ENCODE peak calls at places on chromosomes 13 and 19, in five cellular contexts. I is stomach; W is CD8-positive, alpha-beta memory T cell; Q is neural progenitor cell; L is cardiac fibroblast. B is an unnamed sample.

GRCh38 chr13:31987535-31988170 is 43.9 kb upstream of the FRY start:
- DNase-seq in I (no peak), W (no peak), Q (no peak), L (peak; percentile 5), B (no peak)

GRCh38 chr13:49112782-49113525 is 107.2 kb upstream of the MLNR start:
- DNase-seq in I (no peak), W (no peak), Q (peak; percentile 58), L (peak; percentile 16), B (no peak)

GRCh38 chr19:16661480-16662034 is 618 bp downstream of the TMEM38A start:
- DNase-seq in I (peak; percentile 33), W (peak; percentile 52), Q (peak; percentile 16), L (no peak), B (peak; percentile 73)

GRCh38 chr19:51548213-51548651 is 16.8 kb upstream of the SIGLEC6 start:
- DNase-seq in I (no peak), W (no peak), Q (no peak), L (no peak), B (no peak)

GRCh38 chr13:78401833-78402232 is 201.5 kb downstream of the POU4F1 start:
- DNase-seq in I (no peak), W (no peak), Q (peak; percentile 39), L (no peak), B (no peak)

GRCh38 chr13:50955807-50956206 is 46.2 kb downstream of the RNASEH2B start:
- DNase-seq in I (no peak), W (no peak), Q (no peak), L (no peak), B (no peak)

GRCh38 chr13:41028051-41028450 is 8.9 kb upstream of the ELF1 start:
- DNase-seq in I (no peak), W (no peak), Q (no peak), L (no peak), B (no peak)

GRCh38 chr13:114311908-114312307 is 2.4 kb upstream of the CHAMP1 start:
- DNase-seq in I (no peak), W (no peak), Q (no peak), L (no peak), B (no peak)

GRCh38 chr13:28337196-28338045 is 157.5 kb downstream of the FLT1 start:
- DNase-seq in I (no peak), W (no peak), Q (no peak), L (peak; percentile 83), B (no peak)

GRCh38 chr19:57192993-57193392 is 1.7 kb downstream of the ZNF264 start:
- DNase-seq in I (no peak), W (no peak), Q (no peak), L (no peak), B (no peak)

GRCh38 chr13:44371421-44371820 is 2.2 kb upstream of the SERP2 start:
- DNase-seq in I (no peak), W (no peak), Q (no peak), L (no peak), B (no peak)

GRCh38 chr13:40132249-40132648 is 476.8 kb downstream of the COG6 start:
- DNase-seq in I (no peak), W (no peak), Q (no peak), L (no peak), B (no peak)

GRCh38 chr13:22144806-22145205 is 473.9 kb downstream of the FGF9 start:
- DNase-seq in I (no peak), W (no peak), Q (no peak), L (no peak), B (no peak)

GRCh38 chr19:430701-431100 is 21.8 kb upstream of the C2CD4C start:
- DNase-seq in I (no peak), W (no peak), Q (no peak), L (no peak), B (no peak)

GRCh38 chr13:66659291-66660012 is 570.7 kb downstream of the PCDH9 start:
- DNase-seq in I (no peak), W (no peak), Q (no peak), L (peak; percentile 37), B (no peak)

GRCh38 chr13:59513686-59514085 is 650.0 kb downstream of the DIAPH3 start:
- DNase-seq in I (no peak), W (no peak), Q (no peak), L (no peak), B (no peak)

GRCh38 chr19:44737238-44738160 is 11.0 kb upstream of the BCL3 start:
- DNase-seq in I (no peak), W (no peak), Q (no peak), L (peak; percentile 80), B (no peak)

GRCh38 chr13:113542751-113543424 is 41.7 kb upstream of the TFDP1 start:
- DNase-seq in I (no peak), W (peak; percentile 14), Q (peak; percentile 56), L (no peak), B (no peak)

GRCh38 chr19:44723952-44724319 is 24.6 kb upstream of the BCL3 start:
- DNase-seq in I (peak; percentile 86), W (peak; percentile 85), Q (peak; percentile 85), L (peak; percentile 88), B (peak; percentile 88)

GRCh38 chr13:80903911-80904310 is 563.0 kb upstream of the SPRY2 start:
- DNase-seq in I (no peak), W (no peak), Q (no peak), L (peak; percentile 54), B (no peak)

GRCh38 chr19:16106121-16106520 is 5.6 kb upstream of the RAB8A start:
- DNase-seq in I (no peak), W (no peak), Q (no peak), L (no peak), B (no peak)

GRCh38 chr19:5971714-5972354 is 6.1 kb downstream of the RANBP3 start:
- DNase-seq in I (no peak), W (no peak), Q (no peak), L (no peak), B (no peak)

GRCh38 chr13:74287672-74288169 is 153.5 kb upstream of the KLF12 start:
- DNase-seq in I (peak; percentile 90), W (peak; percentile 96), Q (peak; percentile 94), L (peak; percentile 78), B (peak; percentile 69)

GRCh38 chr13:27401210-27401609 is 23.2 kb upstream of the GTF3A start:
- DNase-seq in I (no peak), W (no peak), Q (no peak), L (no peak), B (peak; percentile 77)

GRCh38 chr13:32134241-32134801 is 102.7 kb downstream of the FRY start:
- DNase-seq in I (no peak), W (no peak), Q (no peak), L (no peak), B (no peak)

GRCh38 chr13:27942972-27943371 is 23.2 kb downstream of the PDX1 start:
- DNase-seq in I (no peak), W (no peak), Q (no peak), L (no peak), B (no peak)

GRCh38 chr13:111398196-111398595 is 77.8 kb downstream of the TEX29 start:
- DNase-seq in I (peak; percentile 17), W (no peak), Q (no peak), L (no peak), B (no peak)

GRCh38 chr19:3112375-3113099 is 18.4 kb downstream of the GNA11 start:
- DNase-seq in I (no peak), W (no peak), Q (no peak), L (no peak), B (no peak)

GRCh38 chr13:50629497-50629896 is 214.0 kb downstream of the DLEU7 start:
- DNase-seq in I (no peak), W (no peak), Q (no peak), L (peak; percentile 34), B (no peak)

GRCh38 chr19:55146648-55147218 is 2.3 kb downstream of the TNNT1 start:
- DNase-seq in I (no peak), W (no peak), Q (peak; percentile 91), L (no peak), B (no peak)

GRCh38 chr13:108682714-108683113 is 53.3 kb downstream of the MYO16 start:
- DNase-seq in I (no peak), W (no peak), Q (no peak), L (no peak), B (no peak)

GRCh38 chr19:19366691-19367396 is 38.6 kb upstream of the GATAD2A start:
- DNase-seq in I (peak; percentile 86), W (peak; percentile 79), Q (peak; percentile 84), L (peak; percentile 79), B (peak; percentile 83)

GRCh38 chr13:100734194-100734720 is 59.7 kb upstream of the TMTC4 start:
- DNase-seq in I (no peak), W (no peak), Q (no peak), L (no peak), B (no peak)

GRCh38 chr13:25847635-25848616 is 203.9 kb downstream of the SHISA2 start:
- DNase-seq in I (no peak), W (no peak), Q (no peak), L (no peak), B (no peak)
- H3K4me3 ChIP-seq in I (no peak overlapping the region), W (peak overlapping the region; percentile 31), Q (no peak overlapping the region), L (no peak overlapping the region), B (no peak overlapping the region)

GRCh38 chr19:40413291-40413994 is at the start of gene PRX:
- DNase-seq in I (no peak), W (no peak), Q (peak; percentile 72), L (no peak), B (no peak)
- H3K4me3 ChIP-seq in I (no peak within 1 kb of the TSS), W (no peak within 1 kb of the TSS), Q (peak within 1 kb of the TSS; percentile 8), L (no peak within 1 kb of the TSS), B (no peak within 1 kb of the TSS)

GRCh38 chr19:29978139-29978538 is 36.1 kb downstream of the URI1 start:
- DNase-seq in I (no peak), W (no peak), Q (no peak), L (no peak), B (no peak)
- H3K4me3 ChIP-seq in I (no peak overlapping the region), W (no peak overlapping the region), Q (no peak overlapping the region), L (no peak overlapping the region), B (no peak overlapping the region)

GRCh38 chr19:13164370-13165090 is 14.3 kb downstream of the IER2 start:
- DNase-seq in I (peak; percentile 47), W (peak; percentile 64), Q (peak; percentile 92), L (peak; percentile 96), B (peak; percentile 84)

GRCh38 chr19:13163609-13164364 is 13.6 kb downstream of the IER2 start:
- DNase-seq in I (peak; percentile 76), W (peak; percentile 57), Q (peak; percentile 94), L (peak; percentile 95), B (peak; percentile 89)

GRCh38 chr19:13162749-13163608 is 12.8 kb downstream of the IER2 start:
- DNase-seq in I (peak; percentile 99), W (peak; percentile 87), Q (peak; percentile 97), L (peak; percentile 99), B (peak; percentile 98)

GRCh38 chr19:13169769-13170168 is 19.6 kb downstream of the IER2 start:
- DNase-seq in I (peak; percentile 67), W (no peak), Q (no peak), L (peak; percentile 18), B (peak; percentile 52)

GRCh38 chr19:13165091-13165997 is 15.1 kb downstream of the IER2 start:
- DNase-seq in I (no peak), W (no peak), Q (peak; percentile 40), L (peak; percentile 51), B (peak; percentile 50)
- H3K4me3 ChIP-seq in I (no peak overlapping the region), W (peak overlapping the region; percentile 42), Q (no peak overlapping the region), L (no peak overlapping the region), B (no peak overlapping the region)

DNA sequence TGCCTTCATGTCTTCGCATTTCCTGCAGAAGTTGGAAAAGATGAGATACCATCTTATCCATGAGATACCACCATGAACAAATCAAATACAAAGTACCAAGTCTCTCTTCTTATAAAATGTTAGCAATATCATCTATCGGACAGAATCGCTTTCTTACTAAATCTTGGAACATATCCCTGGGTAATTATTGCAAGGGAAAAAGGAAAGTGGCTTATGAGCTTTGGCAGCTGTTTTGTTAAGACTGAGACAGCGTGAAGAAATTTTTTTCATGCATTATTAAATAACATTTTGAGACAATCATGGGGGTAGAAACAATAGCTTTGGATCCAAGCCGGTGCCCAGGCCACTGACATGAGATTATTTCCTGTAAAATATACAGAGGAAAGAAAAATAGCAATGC is 84.5 kb downstream of the DOCK9 start:
- DNase-seq in I (no peak), W (no peak), Q (no peak), L (no peak), B (no peak)
- H3K4me3 ChIP-seq in I (no peak overlapping the region), W (no peak overlapping the region), Q (no peak overlapping the region), L (no peak overlapping the region), B (no peak overlapping the region)

B was measured in mucosa of descending colon.